ENCODE peak calls at places on chromosomes 5 and 9, in six cellular contexts. One of them, this sample, is unnamed.

GRCh38 chr5:77842247-77842646 is 66.1 kb upstream of the TBCA start:
- DNase-seq in neural progenitor cell: no peak
- DNase-seq in fibroblast of the aortic adventitia: peak
- DNase-seq in sigmoid colon: no peak
- DNase-seq in PC-3: no peak
- DNase-seq in lower leg skin: no peak
- DNase-seq in this sample: no peak

GRCh38 chr5:141695627-141696180 is 13.7 kb upstream of the ARAP3 start:
- DNase-seq in neural progenitor cell: no peak
- DNase-seq in fibroblast of the aortic adventitia: no peak
- DNase-seq in sigmoid colon: no peak
- DNase-seq in PC-3: peak
- DNase-seq in lower leg skin: no peak
- DNase-seq in this sample: no peak

GRCh38 chr5:55868846-55869245 is 17.7 kb downstream of the IL31RA start:
- DNase-seq in neural progenitor cell: no peak
- DNase-seq in fibroblast of the aortic adventitia: peak
- DNase-seq in sigmoid colon: no peak
- DNase-seq in PC-3: peak
- DNase-seq in lower leg skin: no peak
- DNase-seq in this sample: no peak

GRCh38 chr9:135514342-135515082 is 6.7 kb upstream of the LCN1 start:
- DNase-seq in neural progenitor cell: no peak
- DNase-seq in fibroblast of the aortic adventitia: no peak
- DNase-seq in sigmoid colon: peak
- DNase-seq in PC-3: no peak
- DNase-seq in lower leg skin: no peak
- DNase-seq in this sample: peak

GRCh38 chr9:38017149-38017884 is 51.7 kb downstream of the SHB start:
- DNase-seq in neural progenitor cell: peak
- DNase-seq in fibroblast of the aortic adventitia: peak
- DNase-seq in sigmoid colon: no peak
- DNase-seq in PC-3: peak
- DNase-seq in lower leg skin: no peak
- DNase-seq in this sample: no peak

GRCh38 chr9:125521462-125522327 is 185.3 kb downstream of the MAPKAP1 start:
- DNase-seq in neural progenitor cell: no peak
- DNase-seq in fibroblast of the aortic adventitia: peak
- DNase-seq in sigmoid colon: no peak
- DNase-seq in PC-3: peak
- DNase-seq in lower leg skin: no peak
- DNase-seq in this sample: peak

GRCh38 chr9:32348289-32348688 is 36.2 kb upstream of the ACO1 start:
- DNase-seq in neural progenitor cell: no peak
- DNase-seq in fibroblast of the aortic adventitia: peak
- DNase-seq in sigmoid colon: no peak
- DNase-seq in PC-3: no peak
- DNase-seq in lower leg skin: no peak
- DNase-seq in this sample: no peak

GRCh38 chr5:36607838-36608783 is 1.7 kb downstream of the SLC1A3 start:
- DNase-seq in neural progenitor cell: no peak
- DNase-seq in fibroblast of the aortic adventitia: peak
- DNase-seq in sigmoid colon: no peak
- DNase-seq in PC-3: peak
- DNase-seq in lower leg skin: no peak
- DNase-seq in this sample: no peak

GRCh38 chr5:86143837-86144236 is 473.9 kb upstream of the COX7C start:
- DNase-seq in neural progenitor cell: no peak
- DNase-seq in fibroblast of the aortic adventitia: no peak
- DNase-seq in sigmoid colon: peak
- DNase-seq in PC-3: peak
- DNase-seq in lower leg skin: no peak
- DNase-seq in this sample: no peak

GRCh38 chr5:83331842-83332241 is 139.7 kb upstream of the VCAN start:
- DNase-seq in neural progenitor cell: no peak
- DNase-seq in fibroblast of the aortic adventitia: no peak
- DNase-seq in sigmoid colon: no peak
- DNase-seq in PC-3: no peak
- DNase-seq in lower leg skin: no peak
- DNase-seq in this sample: no peak

GRCh38 chr9:83167126-83167525 is 104.2 kb upstream of the RASEF start:
- DNase-seq in neural progenitor cell: no peak
- DNase-seq in fibroblast of the aortic adventitia: no peak
- DNase-seq in sigmoid colon: no peak
- DNase-seq in PC-3: peak
- DNase-seq in lower leg skin: no peak
- DNase-seq in this sample: no peak

GRCh38 chr5:155049569-155050383 is 36.2 kb downstream of the KIF4B start:
- DNase-seq in neural progenitor cell: peak
- DNase-seq in fibroblast of the aortic adventitia: peak
- DNase-seq in sigmoid colon: no peak
- DNase-seq in PC-3: peak
- DNase-seq in lower leg skin: no peak
- DNase-seq in this sample: no peak
- TF ChIP-seq CTCF in neural progenitor cell: peak
- TF ChIP-seq CTCF in fibroblast of the aortic adventitia: no peak
- TF ChIP-seq CTCF in sigmoid colon: no peak
- TF ChIP-seq CTCF in PC-3: peak
- TF ChIP-seq CTCF in lower leg skin: no peak
- TF ChIP-seq CTCF in this sample: peak

GRCh38 chr9:4890929-4891328 is 94.1 kb upstream of the JAK2 start:
- DNase-seq in neural progenitor cell: no peak
- DNase-seq in fibroblast of the aortic adventitia: no peak
- DNase-seq in sigmoid colon: no peak
- DNase-seq in PC-3: no peak
- DNase-seq in lower leg skin: no peak
- DNase-seq in this sample: no peak

GRCh38 chr9:4890242-4890641 is 94.8 kb upstream of the JAK2 start:
- DNase-seq in neural progenitor cell: no peak
- DNase-seq in fibroblast of the aortic adventitia: no peak
- DNase-seq in sigmoid colon: no peak
- DNase-seq in PC-3: no peak
- DNase-seq in lower leg skin: no peak
- DNase-seq in this sample: no peak

GRCh38 chr9:4886698-4887097 is 94.0 kb downstream of the RCL1 start:
- DNase-seq in neural progenitor cell: peak
- DNase-seq in fibroblast of the aortic adventitia: no peak
- DNase-seq in sigmoid colon: no peak
- DNase-seq in PC-3: no peak
- DNase-seq in lower leg skin: no peak
- DNase-seq in this sample: peak

GRCh38 chr9:4891674-4892073 is 93.4 kb upstream of the JAK2 start:
- DNase-seq in neural progenitor cell: no peak
- DNase-seq in fibroblast of the aortic adventitia: no peak
- DNase-seq in sigmoid colon: no peak
- DNase-seq in PC-3: peak
- DNase-seq in lower leg skin: no peak
- DNase-seq in this sample: no peak

DNA sequence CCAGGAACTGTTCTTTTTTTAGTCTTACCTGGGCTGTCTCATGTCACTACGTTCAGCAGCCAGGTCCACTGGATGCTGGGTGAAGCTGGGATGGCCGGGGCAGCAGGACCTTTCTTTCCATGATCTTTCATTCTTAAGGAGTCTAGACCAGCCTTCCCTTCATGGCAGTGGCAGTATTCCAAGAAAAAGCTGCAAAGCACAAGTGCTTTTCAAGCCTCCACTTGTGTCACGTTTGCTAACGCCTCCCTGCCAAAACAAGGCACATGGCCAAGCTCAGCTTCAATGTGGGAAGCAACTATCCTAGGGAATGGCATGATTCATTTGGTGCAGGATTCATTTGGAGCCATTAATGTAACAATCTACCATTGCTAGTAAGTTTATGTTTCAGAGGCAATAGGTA is 94.8 kb downstream of the RCL1 start:
- DNase-seq in neural progenitor cell: no peak
- DNase-seq in fibroblast of the aortic adventitia: peak
- DNase-seq in sigmoid colon: no peak
- DNase-seq in PC-3: no peak
- DNase-seq in lower leg skin: peak
- DNase-seq in this sample: no peak
- TF ChIP-seq CTCF in neural progenitor cell: no peak
- TF ChIP-seq CTCF in fibroblast of the aortic adventitia: no peak
- TF ChIP-seq CTCF in sigmoid colon: no peak
- TF ChIP-seq CTCF in PC-3: no peak
- TF ChIP-seq CTCF in lower leg skin: no peak
- TF ChIP-seq CTCF in this sample: no peak

GRCh38 chr5:66850354-66851075 is 254.3 kb downstream of the MAST4 start:
- DNase-seq in neural progenitor cell: no peak
- DNase-seq in fibroblast of the aortic adventitia: peak
- DNase-seq in sigmoid colon: no peak
- DNase-seq in PC-3: peak
- DNase-seq in lower leg skin: no peak
- DNase-seq in this sample: no peak
- TF ChIP-seq CTCF in neural progenitor cell: no peak
- TF ChIP-seq CTCF in fibroblast of the aortic adventitia: no peak
- TF ChIP-seq CTCF in sigmoid colon: no peak
- TF ChIP-seq CTCF in PC-3: no peak
- TF ChIP-seq CTCF in lower leg skin: no peak
- TF ChIP-seq CTCF in this sample: no peak

GRCh38 chr5:81205058-81205457 is 28.1 kb upstream of the CKMT2 start:
- DNase-seq in neural progenitor cell: no peak
- DNase-seq in fibroblast of the aortic adventitia: no peak
- DNase-seq in sigmoid colon: no peak
- DNase-seq in PC-3: no peak
- DNase-seq in lower leg skin: no peak
- DNase-seq in this sample: no peak

GRCh38 chr5:81208904-81209303 is 24.2 kb upstream of the CKMT2 start:
- DNase-seq in neural progenitor cell: no peak
- DNase-seq in fibroblast of the aortic adventitia: no peak
- DNase-seq in sigmoid colon: no peak
- DNase-seq in PC-3: peak
- DNase-seq in lower leg skin: no peak
- DNase-seq in this sample: no peak

GRCh38 chr5:81204205-81204604 is 28.9 kb upstream of the CKMT2 start:
- DNase-seq in neural progenitor cell: no peak
- DNase-seq in fibroblast of the aortic adventitia: no peak
- DNase-seq in sigmoid colon: no peak
- DNase-seq in PC-3: no peak
- DNase-seq in lower leg skin: no peak
- DNase-seq in this sample: no peak

GRCh38 chr5:81209386-81209785 is 23.7 kb upstream of the CKMT2 start:
- DNase-seq in neural progenitor cell: no peak
- DNase-seq in fibroblast of the aortic adventitia: no peak
- DNase-seq in sigmoid colon: no peak
- DNase-seq in PC-3: no peak
- DNase-seq in lower leg skin: no peak
- DNase-seq in this sample: no peak

DNA sequence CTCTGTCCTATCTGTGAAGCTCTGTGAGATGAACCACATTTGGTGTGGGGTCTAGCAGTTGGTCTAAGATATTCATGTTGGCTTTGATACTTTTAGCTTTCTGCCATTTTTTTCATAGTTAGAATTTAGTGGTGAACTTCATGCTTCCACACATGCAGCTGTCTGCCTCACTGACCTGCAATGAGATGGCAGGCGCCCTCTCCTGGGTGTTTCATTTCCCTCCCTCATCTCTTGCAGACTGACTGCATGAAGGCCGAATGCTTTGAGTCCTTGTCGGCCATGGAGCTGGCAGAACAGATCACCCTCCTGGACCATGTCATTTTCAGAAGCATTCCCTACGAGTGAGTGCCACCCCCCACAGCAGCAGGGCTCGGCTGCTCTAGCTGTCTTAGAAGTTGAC is 26.1 kb upstream of the CKMT2 start:
- DNase-seq in neural progenitor cell: peak
- DNase-seq in fibroblast of the aortic adventitia: peak
- DNase-seq in sigmoid colon: no peak
- DNase-seq in PC-3: no peak
- DNase-seq in lower leg skin: no peak
- DNase-seq in this sample: no peak
- TF ChIP-seq CTCF in neural progenitor cell: peak
- TF ChIP-seq CTCF in fibroblast of the aortic adventitia: peak
- TF ChIP-seq CTCF in sigmoid colon: no peak
- TF ChIP-seq CTCF in PC-3: peak
- TF ChIP-seq CTCF in lower leg skin: no peak
- TF ChIP-seq CTCF in this sample: peak

DNA sequence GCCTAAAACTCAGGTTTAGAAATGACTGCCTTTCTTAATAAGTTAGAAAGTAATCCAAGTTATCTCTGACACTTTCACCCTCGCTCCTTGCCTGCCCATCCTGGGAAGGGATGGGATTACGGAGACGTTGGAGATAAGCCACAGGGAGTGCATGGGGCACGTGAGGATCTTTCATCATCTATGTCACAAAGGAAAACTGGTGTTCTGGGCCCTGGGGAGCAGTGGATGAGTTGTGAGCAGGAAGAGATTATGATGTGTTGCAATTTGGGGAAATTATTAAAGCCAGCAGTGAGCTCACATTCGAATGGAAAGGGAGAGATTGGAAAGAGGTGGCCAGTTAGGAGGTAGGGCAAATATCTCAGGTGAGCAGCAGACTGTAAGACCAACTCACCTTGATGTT is 12.8 kb downstream of the AFAP1L1 start:
- DNase-seq in neural progenitor cell: no peak
- DNase-seq in fibroblast of the aortic adventitia: peak
- DNase-seq in sigmoid colon: peak
- DNase-seq in PC-3: no peak
- DNase-seq in lower leg skin: peak
- DNase-seq in this sample: no peak
- TF ChIP-seq CTCF in neural progenitor cell: no peak
- TF ChIP-seq CTCF in fibroblast of the aortic adventitia: no peak
- TF ChIP-seq CTCF in sigmoid colon: no peak
- TF ChIP-seq CTCF in PC-3: no peak
- TF ChIP-seq CTCF in lower leg skin: no peak
- TF ChIP-seq CTCF in this sample: no peak

GRCh38 chr5:66440202-66440680 is 156.0 kb upstream of the MAST4 start:
- DNase-seq in neural progenitor cell: no peak
- DNase-seq in fibroblast of the aortic adventitia: peak
- DNase-seq in sigmoid colon: no peak
- DNase-seq in PC-3: no peak
- DNase-seq in lower leg skin: peak
- DNase-seq in this sample: peak

GRCh38 chr5:66436721-66437120 is 159.5 kb upstream of the MAST4 start:
- DNase-seq in neural progenitor cell: no peak
- DNase-seq in fibroblast of the aortic adventitia: no peak
- DNase-seq in sigmoid colon: no peak
- DNase-seq in PC-3: peak
- DNase-seq in lower leg skin: no peak
- DNase-seq in this sample: no peak
- TF ChIP-seq CTCF in neural progenitor cell: peak
- TF ChIP-seq CTCF in fibroblast of the aortic adventitia: peak
- TF ChIP-seq CTCF in sigmoid colon: no peak
- TF ChIP-seq CTCF in PC-3: peak
- TF ChIP-seq CTCF in lower leg skin: no peak
- TF ChIP-seq CTCF in this sample: peak

This sample was measured in GM13977.